ENCODE peak calls at places on chromosomes 2 and 18, in six cellular contexts. F is PC-3, J is cardiac muscle cell, X is H1, R is SK-N-SH, M is GM23338. S is an unnamed sample. For H3K27me3, the result is how much of the 10 kb centered on the place peaks cover.

GRCh38 chr2:97716695-97717617 is 3.6 kb downstream of the ZAP70 start:
- DNase-seq in F (no peak), J (no peak), X (no peak), R (no peak), M (no peak), S (no peak)

GRCh38 chr2:100230754-100231153 is 88.4 kb upstream of the AFF3 start:
- DNase-seq in F (no peak), J (peak), X (no peak), R (no peak), M (no peak), S (no peak)

GRCh38 chr2:43105586-43106562 is 120.5 kb downstream of the ZFP36L2 start:
- DNase-seq in F (peak), J (peak), X (no peak), R (peak), M (peak), S (no peak)

GRCh38 chr2:200382883-200383282 is 76.4 kb downstream of the SPATS2L start:
- DNase-seq in F (no peak), J (no peak), X (no peak), R (no peak), M (peak), S (no peak)

GRCh38 chr2:28250006-28250405 is 142.7 kb upstream of the FOSL2 start:
- DNase-seq in F (peak), J (peak), X (no peak), R (no peak), M (no peak), S (no peak)

GRCh38 chr2:204795156-204795555 is 249.9 kb downstream of the PARD3B start:
- DNase-seq in F (peak), J (peak), X (no peak), R (no peak), M (no peak), S (no peak)

GRCh38 chr2:67002618-67003371 is 394.3 kb upstream of the ETAA1 start:
- DNase-seq in F (no peak), J (no peak), X (no peak), R (no peak), M (peak), S (no peak)

GRCh38 chr2:184906709-184907108 is 308.4 kb downstream of the ZNF804A start:
- DNase-seq in F (no peak), J (no peak), X (no peak), R (no peak), M (peak), S (no peak)

GRCh38 chr2:102103992-102104871 is 38.3 kb upstream of the IL1R1 start:
- DNase-seq in F (no peak), J (peak), X (no peak), R (no peak), M (no peak), S (peak)

GRCh38 chr2:165474621-165475269 is 5.2 kb downstream of the CSRNP3 start:
- DNase-seq in F (no peak), J (no peak), X (no peak), R (no peak), M (peak), S (no peak)

GRCh38 chr2:193963472-193964119 is 1693.4 kb upstream of the SLC39A10 start:
- DNase-seq in F (peak), J (peak), X (peak), R (peak), M (peak), S (no peak)

GRCh38 chr2:170201262-170201661 is 23.3 kb downstream of the MYO3B start:
- DNase-seq in F (no peak), J (no peak), X (no peak), R (no peak), M (no peak), S (no peak)

GRCh38 chr2:51981813-51982212 is 949.9 kb upstream of the NRXN1 start:
- DNase-seq in F (peak), J (peak), X (no peak), R (no peak), M (no peak), S (no peak)

GRCh38 chr18:62720766-62721613 is 5.6 kb downstream of the PHLPP1 start:
- DNase-seq in F (no peak), J (no peak), X (no peak), R (no peak), M (no peak), S (no peak)

GRCh38 chr18:9335255-9336045 is 877 bp downstream of the TWSG1 start:
- DNase-seq in F (peak), J (peak), X (no peak), R (no peak), M (no peak), S (peak)

GRCh38 chr18:24727685-24728084 is 267.2 kb downstream of the HRH4 start:
- DNase-seq in F (peak), J (no peak), X (peak), R (no peak), M (peak), S (no peak)

GRCh38 chr2:19219060-19219459 is 139.4 kb downstream of the OSR1 start:
- DNase-seq in F (no peak), J (no peak), X (no peak), R (no peak), M (no peak), S (no peak)

GRCh38 chr18:56952026-56952425 is 194.9 kb upstream of the BOD1L2 start:
- DNase-seq in F (no peak), J (no peak), X (no peak), R (no peak), M (no peak), S (no peak)

GRCh38 chr2:64831134-64831976 is 157.8 kb upstream of the SLC1A4 start:
- DNase-seq in F (peak), J (peak), X (peak), R (peak), M (peak), S (peak)

GRCh38 chr18:49682301-49683190 is 120.7 kb downstream of the LIPG start:
- DNase-seq in F (no peak), J (peak), X (no peak), R (peak), M (no peak), S (no peak)

GRCh38 chr2:128386066-128386465 is 67.4 kb upstream of the HS6ST1 start:
- DNase-seq in F (no peak), J (no peak), X (no peak), R (no peak), M (no peak), S (no peak)

GRCh38 chr18:27843783-27844415 is 333.0 kb downstream of the CDH2 start:
- DNase-seq in F (peak), J (peak), X (no peak), R (no peak), M (no peak), S (no peak)

GRCh38 chr2:234110219-234110618 is 59.7 kb downstream of the SPP2 start:
- DNase-seq in F (no peak), J (peak), X (no peak), R (no peak), M (no peak), S (no peak)

GRCh38 chr2:36489296-36489695 is 108.7 kb downstream of the FEZ2 start:
- DNase-seq in F (peak), J (peak), X (no peak), R (no peak), M (no peak), S (no peak)

GRCh38 chr2:144548532-144549191 is 28.7 kb upstream of the ZEB2 start:
- DNase-seq in F (no peak), J (no peak), X (no peak), R (no peak), M (no peak), S (no peak)

GRCh38 chr18:26454616-26455015 is 93.7 kb downstream of the KCTD1 start:
- DNase-seq in F (no peak), J (no peak), X (no peak), R (no peak), M (no peak), S (no peak)

GRCh38 chr2:163155279-163155883 is 316.8 kb upstream of the KCNH7 start:
- DNase-seq in F (peak), J (peak), X (no peak), R (peak), M (peak), S (no peak)

GRCh38 chr2:174974131-174974530 is 31.1 kb downstream of the CHN1 start:
- DNase-seq in F (no peak), J (no peak), X (no peak), R (no peak), M (no peak), S (no peak)

GRCh38 chr18:37535968-37536367 is 29.6 kb downstream of the CELF4 start:
- DNase-seq in F (peak), J (peak), X (no peak), R (no peak), M (no peak), S (no peak)

GRCh38 chr2:134258684-134259408 is 5.0 kb downstream of the MGAT5 start:
- DNase-seq in F (no peak), J (no peak), X (no peak), R (no peak), M (no peak), S (peak)

GRCh38 chr2:3264010-3264744 is 113.4 kb downstream of the EIPR1 start:
- DNase-seq in F (no peak), J (no peak), X (no peak), R (no peak), M (no peak), S (no peak)

GRCh38 chr18:33751613-33752221 is 173.7 kb downstream of the ASXL3 start:
- DNase-seq in F (peak), J (peak), X (no peak), R (no peak), M (peak), S (no peak)

GRCh38 chr2:118940008-118940407 is 2.0 kb upstream of the MARCO start:
- DNase-seq in F (no peak), J (no peak), X (no peak), R (no peak), M (no peak), S (no peak)

GRCh38 chr2:118942012-118942411 is at the start of gene MARCO:
- DNase-seq in F (no peak), J (no peak), X (no peak), R (no peak), M (no peak), S (no peak)

GRCh38 chr2:118943286-118943685 is 1.3 kb downstream of the MARCO start:
- DNase-seq in F (no peak), J (no peak), X (no peak), R (no peak), M (no peak), S (no peak)

GRCh38 chr2:118937817-118938216 is 4.2 kb upstream of the MARCO start:
- DNase-seq in F (no peak), J (no peak), X (no peak), R (no peak), M (no peak), S (no peak)

DNA sequence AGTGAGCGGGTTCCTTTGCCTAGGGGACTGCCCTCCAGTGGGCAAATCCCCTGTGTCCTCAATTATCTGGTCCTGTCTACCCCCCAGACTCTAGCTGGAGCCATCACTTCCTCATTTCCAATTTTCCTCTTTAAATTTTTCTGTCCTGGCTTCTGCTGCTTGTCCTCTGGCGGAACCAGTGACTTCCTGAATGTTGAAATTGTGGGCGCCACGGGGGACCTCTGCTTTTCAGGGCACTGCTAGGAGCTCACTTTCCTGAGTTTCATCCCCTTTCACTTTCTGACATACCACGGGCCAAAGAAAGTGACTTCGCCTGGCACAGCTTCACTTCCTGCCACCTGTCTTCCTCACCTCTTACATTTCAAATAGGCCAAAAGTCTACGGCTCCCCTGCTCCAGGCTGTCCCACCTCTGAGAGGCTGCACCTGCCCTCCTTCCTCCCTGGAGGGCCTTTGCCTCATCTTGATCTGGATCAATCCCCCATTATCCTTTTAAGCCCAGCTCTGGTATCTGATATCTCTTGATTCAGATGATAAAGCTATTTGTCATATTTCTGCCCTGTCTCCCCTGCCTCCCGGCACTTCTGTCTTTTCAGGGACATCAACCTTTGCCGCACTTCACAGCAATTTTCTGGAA is 1.4 kb upstream of the MARCO start:
- DNase-seq in F (no peak), J (no peak), X (no peak), R (no peak), M (no peak), S (no peak)
- H3K27me3 ChIP-seq in F (under half), J (under half), X (under half), R (under half), M (under half), S (under half)

DNA sequence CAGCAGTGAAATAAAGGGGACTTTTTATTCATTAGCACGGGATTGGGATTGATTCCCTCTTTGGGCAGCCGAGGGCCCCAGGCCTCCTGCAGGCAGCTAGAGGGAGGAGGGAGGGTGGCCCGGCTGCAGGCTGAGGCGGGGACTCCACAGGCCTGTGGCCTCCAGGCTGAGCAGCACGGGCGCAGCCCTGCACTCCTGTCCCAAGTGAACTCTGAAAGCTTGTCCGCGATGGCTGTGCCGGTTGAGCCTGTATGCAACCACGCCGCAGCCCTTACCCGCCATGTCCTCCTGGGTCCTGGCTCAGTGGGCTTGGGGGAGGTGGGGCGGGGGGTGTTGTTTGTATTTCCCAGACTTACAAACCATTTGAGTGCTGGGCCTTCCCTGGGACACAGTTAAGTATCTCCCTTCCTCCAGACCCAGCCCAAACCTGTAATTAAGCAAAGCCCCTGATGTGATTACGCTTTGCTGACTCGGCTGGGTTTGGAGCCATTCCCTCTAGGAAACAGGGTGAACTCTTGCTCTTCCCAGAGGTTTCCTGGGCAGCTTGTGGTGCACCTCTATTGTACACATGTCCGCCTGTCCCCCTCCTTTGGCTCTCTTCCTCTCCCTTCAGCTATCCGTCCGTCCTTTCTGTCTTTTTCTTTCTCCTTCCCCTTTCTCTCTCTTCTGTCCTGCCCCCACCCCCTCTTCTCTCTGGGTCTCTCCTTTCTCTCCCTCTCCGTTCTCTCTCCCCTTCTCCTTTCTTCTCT is 5.3 kb downstream of the GLI2 start:
- DNase-seq in F (no peak), J (peak), X (peak), R (peak), M (peak), S (no peak)
- TF ChIP-seq CTCF in F (no peak), J (peak), X (no peak), R (no peak), M (peak), S (no peak)

DNA sequence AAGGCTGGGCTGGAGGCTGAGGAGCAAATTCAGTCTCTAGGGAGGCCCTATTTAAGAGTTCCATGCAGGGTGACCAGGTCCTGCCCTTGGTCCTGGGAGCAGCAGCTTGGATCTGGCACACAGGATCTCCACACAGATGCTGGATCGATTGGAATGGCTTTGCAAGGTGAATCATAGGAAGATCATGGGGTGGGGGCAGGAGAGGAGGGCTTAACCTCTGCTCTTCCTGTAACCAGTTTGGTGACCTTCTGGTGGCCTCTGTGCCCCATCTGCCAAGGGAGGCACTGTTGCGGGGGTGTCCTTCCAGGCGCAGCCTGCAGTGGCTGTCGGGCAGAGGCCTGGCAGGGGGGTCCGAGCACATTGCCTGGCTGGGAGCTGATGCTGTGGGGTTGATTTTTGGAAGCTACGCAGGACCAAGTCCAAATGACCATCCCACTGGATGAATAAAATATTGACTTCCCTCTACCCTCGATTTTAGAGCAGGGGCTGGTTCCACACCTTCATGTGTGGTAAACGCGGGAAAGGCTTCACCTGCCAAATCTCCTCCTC is 79.7 kb downstream of the EDAR start:
- DNase-seq in F (no peak), J (no peak), X (peak), R (peak), M (no peak), S (no peak)
- H3K27me3 ChIP-seq in F (under half), J (under half), X (under half), R (under half), M (under half), S (under half)

GRCh38 chr2:226429476-226429875 is 370.1 kb downstream of the IRS1 start:
- DNase-seq in F (no peak), J (no peak), X (no peak), R (no peak), M (no peak), S (no peak)

GRCh38 chr2:226424971-226425370 is 374.6 kb downstream of the IRS1 start:
- DNase-seq in F (peak), J (no peak), X (no peak), R (no peak), M (no peak), S (no peak)

GRCh38 chr2:226431301-226431955 is 368.2 kb downstream of the IRS1 start:
- DNase-seq in F (peak), J (peak), X (no peak), R (no peak), M (no peak), S (no peak)

GRCh38 chr2:226426292-226426736 is 373.3 kb downstream of the IRS1 start:
- DNase-seq in F (peak), J (peak), X (no peak), R (no peak), M (no peak), S (no peak)

GRCh38 chr2:226427538-226428307 is 371.9 kb downstream of the IRS1 start:
- DNase-seq in F (peak), J (peak), X (no peak), R (peak), M (no peak), S (no peak)
- TF ChIP-seq CTCF in F (no peak), J (no peak), X (no peak), R (peak), M (no peak), S (no peak)

GRCh38 chr2:10079931-10080535 is at the start of gene CYS1:
- DNase-seq in F (no peak), J (peak), X (peak), R (peak), M (peak), S (no peak)
- H3K27me3 ChIP-seq in F (half or more), J (half or more), X (under half), R (half or more), M (under half), S (half or more)

GRCh38 chr2:37894601-37895000 is 30.5 kb upstream of the RMDN2 start:
- DNase-seq in F (no peak), J (peak), X (no peak), R (no peak), M (no peak), S (no peak)

GRCh38 chr2:37898448-37898847 is 26.6 kb upstream of the RMDN2 start:
- DNase-seq in F (no peak), J (no peak), X (no peak), R (no peak), M (no peak), S (no peak)

GRCh38 chr2:37895135-37895534 is 30.0 kb upstream of the RMDN2 start:
- DNase-seq in F (no peak), J (no peak), X (no peak), R (no peak), M (no peak), S (no peak)

GRCh38 chr2:37897511-37897910 is 27.6 kb upstream of the RMDN2 start:
- DNase-seq in F (no peak), J (no peak), X (no peak), R (no peak), M (no peak), S (no peak)

GRCh38 chr2:37896319-37896718 is 28.8 kb upstream of the RMDN2 start:
- DNase-seq in F (peak), J (no peak), X (no peak), R (peak), M (peak), S (no peak)
- TF ChIP-seq CTCF in F (peak), J (no peak), X (peak), R (peak), M (peak), S (no peak)

GRCh38 chr2:73297151-73297559 is 3.8 kb upstream of the EGR4 start:
- DNase-seq in F (no peak), J (peak), X (no peak), R (peak), M (peak), S (no peak)
- H3K27me3 ChIP-seq in F (half or more), J (half or more), X (under half), R (under half), M (half or more), S (half or more)

DNA sequence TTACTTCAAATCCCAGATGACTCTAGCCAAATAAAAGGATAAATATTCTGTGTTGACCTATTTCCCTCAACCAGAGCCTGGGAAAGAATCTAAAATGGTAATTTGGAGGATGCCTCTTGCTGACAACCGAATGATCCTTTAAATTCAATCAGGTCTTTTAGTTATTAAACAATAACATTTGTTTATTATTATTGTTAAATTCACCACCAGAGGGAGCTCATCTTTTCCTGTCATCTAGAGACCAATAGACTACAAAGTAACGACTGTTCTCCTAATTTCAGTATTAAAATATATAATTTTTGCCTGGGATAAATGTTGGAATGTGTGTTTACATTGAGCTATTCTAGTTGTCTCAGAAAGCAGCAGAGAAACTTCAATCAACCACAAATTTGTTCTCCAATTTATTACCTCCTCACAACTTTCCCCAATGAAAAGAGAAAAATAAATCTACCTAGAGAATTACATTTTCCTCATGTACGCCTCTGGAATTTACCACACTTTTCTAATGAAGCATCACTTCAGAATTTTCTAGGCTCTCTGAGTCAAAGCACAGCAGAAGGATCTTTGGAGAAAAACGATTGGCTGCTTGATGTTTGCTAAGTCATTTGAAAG is 142.7 kb downstream of the SCG2 start:
- DNase-seq in F (peak), J (peak), X (no peak), R (peak), M (peak), S (no peak)
- TF ChIP-seq CTCF in F (peak), J (no peak), X (peak), R (peak), M (no peak), S (peak)